ENCODE peak calls at places on chromosomes 1 and 21, in five cellular contexts. A is fibroblast of lung, P is testis, I is tibial nerve, H is A549. B is an unnamed sample.

GRCh38 chr1:64038119-64038518 is 165.3 kb upstream of the UBE2U start:
- DNase-seq in A (no peak), H (no peak), I (no peak), P (no peak), B (peak; percentile 85)

GRCh38 chr1:170150921-170151320 is 5.2 kb downstream of the NTMT2 start:
- DNase-seq in P (no peak), H (no peak), I (no peak), A (no peak), B (no peak)

GRCh38 chr1:55716610-55717009 is 501.4 kb upstream of the USP24 start:
- DNase-seq in I (no peak), P (no peak), H (no peak), A (peak; percentile 71), B (peak; percentile 74)

GRCh38 chr1:161792740-161793139 is 26.6 kb downstream of the ATF6 start:
- DNase-seq in I (peak; percentile 68), H (peak; percentile 51), A (peak; percentile 84), P (no peak), B (peak; percentile 66)

GRCh38 chr21:15483138-15483780 is 246.5 kb upstream of the USP25 start:
- DNase-seq in A (peak; percentile 89), I (peak; percentile 89), H (peak; percentile 18), P (peak; percentile 96), B (peak; percentile 92)

GRCh38 chr1:225933072-225933471 is 7.9 kb downstream of the LEFTY2 start:
- DNase-seq in I (no peak), P (no peak), A (peak; percentile 39), H (no peak), B (no peak)

GRCh38 chr1:171877711-171878110 is 36.4 kb downstream of the DNM3 start:
- DNase-seq in A (no peak), P (no peak), I (no peak), H (no peak), B (no peak)

GRCh38 chr1:119689511-119689910 is 22.2 kb upstream of the PHGDH start:
- DNase-seq in A (no peak), H (no peak), P (no peak), I (no peak), B (no peak)

GRCh38 chr1:19448491-19449439 is 36.6 kb downstream of the CAPZB start:
- DNase-seq in H (peak; percentile 41), A (peak; percentile 94), P (no peak), I (peak; percentile 72), B (peak; percentile 89)
- H3K4me1 ChIP-seq in H (peaks cover 89% of the 10 kb centered on the region), A (peaks cover 59% of the 10 kb centered on the region), P (peaks cover 69% of the 10 kb centered on the region), I (no peaks in the 10 kb centered on the region), B (peaks cover 38% of the 10 kb centered on the region)

DNA sequence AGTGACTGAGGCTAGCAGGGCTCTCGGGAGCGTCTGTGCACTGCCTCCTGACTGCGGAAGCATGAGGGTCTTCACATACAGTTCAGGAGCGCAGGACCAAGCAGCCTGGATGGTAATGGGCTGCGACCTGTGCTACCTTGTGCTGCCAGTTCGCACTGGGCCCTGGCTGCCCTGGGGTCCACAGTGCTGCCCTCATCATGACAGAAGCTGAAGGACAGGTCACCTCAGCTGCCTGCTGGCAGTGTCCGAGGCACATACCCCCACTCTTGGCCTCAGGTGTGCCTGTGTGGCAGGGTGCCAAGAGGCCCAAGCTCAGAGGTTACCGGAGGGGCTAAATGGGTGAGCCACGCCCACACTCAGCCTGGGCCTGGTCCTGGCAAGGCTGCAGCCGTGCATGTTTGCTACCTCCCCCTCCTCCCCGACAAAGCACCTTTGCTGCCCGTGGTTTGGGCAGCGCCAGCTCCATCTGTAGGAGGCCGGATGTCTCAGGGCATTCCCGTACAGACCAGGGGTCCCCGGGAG is 4.4 kb downstream of the JMJD4 start:
- DNase-seq in H (no peak), P (no peak), A (no peak), I (no peak), B (no peak)
- TF ChIP-seq CTCF in H (no peak), P (no peak), A (no peak), I (no peak), B (no peak)

DNA sequence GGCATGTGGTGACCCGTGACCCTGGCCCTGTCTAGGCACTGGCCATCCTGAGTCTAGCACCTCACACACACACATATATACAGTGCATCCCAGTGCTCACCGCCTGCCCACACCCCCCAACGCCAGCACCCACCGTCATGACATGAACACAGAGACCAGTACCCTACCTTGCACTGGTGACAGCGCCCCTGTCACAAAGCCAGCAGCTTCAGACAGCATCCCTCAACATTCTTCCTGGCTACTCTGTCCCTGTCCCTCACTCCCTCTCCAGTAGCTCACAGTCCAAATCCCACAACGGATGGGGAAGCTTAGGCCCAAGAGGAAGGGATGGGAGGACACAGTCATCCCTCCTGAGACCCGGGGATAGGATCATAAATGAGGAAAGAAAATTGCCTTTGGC is 27.1 kb downstream of the AHDC1 start:
- DNase-seq in P (no peak), I (no peak), A (no peak), H (no peak), B (no peak)
- H3K4me3 ChIP-seq in P (no peak overlapping the region), I (no peak overlapping the region), A (no peak overlapping the region), H (no peak overlapping the region), B (no peak overlapping the region)

GRCh38 chr1:93443456-93443855 is 4.5 kb upstream of the FNBP1L start:
- DNase-seq in I (no peak), H (no peak), A (no peak), P (no peak), B (no peak)
- H3K4me1 ChIP-seq in I (no peaks in the 10 kb centered on the region), H (peaks cover 32% of the 10 kb centered on the region), A (no peaks in the 10 kb centered on the region), P (no peaks in the 10 kb centered on the region), B (no peaks in the 10 kb centered on the region)

GRCh38 chr1:209196140-209196539 is 387.4 kb upstream of the CAMK1G start:
- DNase-seq in P (no peak), A (no peak), I (no peak), H (no peak), B (no peak)

GRCh38 chr1:209187589-209187988 is 395.9 kb upstream of the CAMK1G start:
- DNase-seq in P (no peak), A (no peak), I (no peak), H (no peak), B (no peak)

GRCh38 chr1:209191242-209191626 is 392.3 kb upstream of the CAMK1G start:
- DNase-seq in A (no peak), I (no peak), H (no peak), P (no peak), B (no peak)

DNA sequence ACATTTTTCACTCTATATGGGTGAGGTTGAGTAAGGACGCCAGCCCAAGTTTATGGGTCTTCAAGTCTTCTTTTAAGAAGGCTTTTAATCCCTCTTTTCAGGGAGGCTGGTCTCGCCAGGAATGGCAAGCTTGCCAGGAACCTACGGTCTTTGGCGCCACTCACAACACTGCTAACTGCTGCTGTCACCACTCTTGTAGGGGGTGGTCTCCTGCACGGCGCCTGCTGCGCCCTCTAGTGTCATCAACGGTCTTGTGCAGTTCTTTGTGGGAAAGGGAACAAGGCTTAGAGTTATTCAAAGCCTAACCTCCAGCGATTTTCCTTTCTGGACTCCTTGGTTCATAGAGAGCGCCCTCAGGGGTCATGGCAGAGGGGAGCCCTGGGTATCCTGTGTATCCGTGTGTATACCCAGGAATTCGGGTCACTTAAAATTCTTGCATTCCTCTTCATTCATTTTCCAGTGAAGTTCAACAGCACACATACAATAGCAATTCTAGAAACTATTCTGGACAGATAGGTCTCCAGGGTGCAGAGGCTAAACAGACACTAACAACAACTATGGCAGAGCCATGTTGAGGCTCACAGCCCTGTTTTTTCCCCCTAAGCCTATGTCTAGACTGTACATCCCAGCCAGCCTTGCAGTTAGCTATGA is 392.8 kb upstream of the CAMK1G start:
- DNase-seq in H (peak; percentile 16), I (no peak), A (peak; percentile 48), P (peak; percentile 72), B (peak; percentile 92)
- TF ChIP-seq CTCF in H (peak; percentile 44), I (peak; percentile 24), A (peak; percentile 58), P (peak; percentile 55), B (peak; percentile 79)

GRCh38 chr1:235024045-235024439 is 104.6 kb downstream of the TOMM20 start:
- DNase-seq in A (no peak), H (no peak), I (no peak), P (no peak), B (no peak)

GRCh38 chr1:235021815-235022214 is 106.8 kb downstream of the TOMM20 start:
- DNase-seq in P (no peak), A (no peak), I (no peak), H (no peak), B (no peak)

GRCh38 chr1:235023197-235024044 is 105.2 kb downstream of the TOMM20 start:
- DNase-seq in P (no peak), I (no peak), A (no peak), H (no peak), B (no peak)

GRCh38 chr1:235021321-235021720 is 107.3 kb downstream of the TOMM20 start:
- DNase-seq in A (no peak), I (no peak), H (no peak), P (no peak), B (no peak)

DNA sequence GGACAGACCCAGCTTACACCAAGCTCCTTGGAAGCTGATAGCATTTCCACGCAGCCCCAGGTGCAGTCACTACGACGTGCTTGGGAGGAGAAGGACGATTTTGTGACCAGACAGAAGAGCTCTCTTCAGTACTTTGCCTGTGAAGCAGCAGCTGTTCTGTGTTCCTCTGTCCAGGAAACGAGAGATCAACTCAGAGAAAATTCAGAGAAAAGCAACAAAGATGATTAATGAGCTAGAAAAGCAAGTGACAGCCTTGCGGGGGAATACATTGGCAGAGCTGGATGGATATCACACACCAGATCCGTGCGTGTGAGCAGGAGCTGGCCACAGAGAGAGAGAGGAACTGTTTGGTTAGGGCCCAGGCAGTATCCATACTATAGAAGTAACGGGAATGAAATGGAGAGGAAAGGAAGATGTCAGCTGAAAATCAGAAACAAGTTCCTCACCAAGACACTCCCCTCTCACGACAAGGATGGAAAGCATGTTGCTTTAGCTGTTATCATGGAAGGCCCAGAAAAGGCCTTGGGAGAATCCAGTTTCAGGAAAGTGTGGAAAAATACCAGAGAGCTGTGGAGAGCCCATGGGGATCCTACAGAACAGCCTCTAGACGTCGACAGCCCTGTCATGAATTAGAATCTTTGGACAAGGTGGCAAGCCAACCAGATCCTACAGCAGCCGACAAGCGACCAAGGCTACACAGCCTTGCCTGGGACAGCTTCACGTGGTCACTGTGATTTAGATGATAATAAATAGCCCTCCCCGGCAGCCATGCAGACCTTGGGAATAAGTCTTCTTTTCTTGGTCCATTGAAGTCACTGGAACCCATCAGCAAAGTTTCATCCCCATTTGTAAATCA is 106.1 kb downstream of the TOMM20 start:
- DNase-seq in A (peak; percentile 9), P (no peak), H (no peak), I (no peak), B (peak; percentile 38)
- H3K4me3 ChIP-seq in A (no peak overlapping the region), P (no peak overlapping the region), H (no peak overlapping the region), I (no peak overlapping the region), B (no peak overlapping the region)

B was measured in cardiac muscle cell.